ENCODE peak calls at places on chromosomes 16 and 17, in four cellular contexts. One of them, this sample, is unnamed.

GRCh38 chr17:29138991-29139682 is 41.1 kb downstream of the MYO18A start:
- DNase-seq in H7: no peak
- DNase-seq in GM13977: no peak
- DNase-seq in NCI-H82: no peak
- DNase-seq in this sample: no peak

GRCh38 chr17:17792551-17793377 is 44.0 kb downstream of the SREBF1 start:
- DNase-seq in H7: peak
- DNase-seq in GM13977: peak
- DNase-seq in NCI-H82: peak
- DNase-seq in this sample: peak

GRCh38 chr17:72751746-72752145 is 340.7 kb downstream of the SLC39A11 start:
- DNase-seq in H7: no peak
- DNase-seq in GM13977: no peak
- DNase-seq in NCI-H82: no peak
- DNase-seq in this sample: no peak

GRCh38 chr17:15886221-15886620 is 58.7 kb upstream of the ADORA2B start:
- DNase-seq in H7: no peak
- DNase-seq in GM13977: no peak
- DNase-seq in NCI-H82: no peak
- DNase-seq in this sample: no peak

GRCh38 chr17:37693328-37693727 is 50.1 kb upstream of the DDX52 start:
- DNase-seq in H7: no peak
- DNase-seq in GM13977: no peak
- DNase-seq in NCI-H82: no peak
- DNase-seq in this sample: no peak

GRCh38 chr16:2980227-2981176 is at the start of gene PKMYT1:
- DNase-seq in H7: peak
- DNase-seq in GM13977: peak
- DNase-seq in NCI-H82: peak
- DNase-seq in this sample: peak

GRCh38 chr16:51845586-51845985 is 694.5 kb upstream of the SALL1 start:
- DNase-seq in H7: no peak
- DNase-seq in GM13977: no peak
- DNase-seq in NCI-H82: no peak
- DNase-seq in this sample: no peak

GRCh38 chr16:58243528-58244004 is 45.7 kb upstream of the CSNK2A2 start:
- DNase-seq in H7: no peak
- DNase-seq in GM13977: peak
- DNase-seq in NCI-H82: no peak
- DNase-seq in this sample: peak

GRCh38 chr17:72465191-72466024 is 344.6 kb downstream of the SOX9 start:
- DNase-seq in H7: no peak
- DNase-seq in GM13977: peak
- DNase-seq in NCI-H82: peak
- DNase-seq in this sample: peak

GRCh38 chr16:69118994-69119393 is 13.4 kb downstream of the CHTF8 start:
- DNase-seq in H7: no peak
- DNase-seq in GM13977: no peak
- DNase-seq in NCI-H82: no peak
- DNase-seq in this sample: no peak

GRCh38 chr17:29112780-29113295 is 67.4 kb downstream of the MYO18A start:
- DNase-seq in H7: no peak
- DNase-seq in GM13977: no peak
- DNase-seq in NCI-H82: peak
- DNase-seq in this sample: no peak

GRCh38 chr16:48720266-48720665 is 110.3 kb upstream of the N4BP1 start:
- DNase-seq in H7: peak
- DNase-seq in GM13977: no peak
- DNase-seq in NCI-H82: no peak
- DNase-seq in this sample: peak

GRCh38 chr17:7466644-7467341 is 12.6 kb downstream of the ZBTB4 start:
- DNase-seq in H7: no peak
- DNase-seq in GM13977: no peak
- DNase-seq in NCI-H82: no peak
- DNase-seq in this sample: no peak

GRCh38 chr16:59878999-59879398 is 1144.9 kb upstream of the GOT2 start:
- DNase-seq in H7: no peak
- DNase-seq in GM13977: no peak
- DNase-seq in NCI-H82: no peak
- DNase-seq in this sample: no peak

GRCh38 chr17:82079001-82079677 is 13.5 kb upstream of the DUS1L start:
- DNase-seq in H7: no peak
- DNase-seq in GM13977: no peak
- DNase-seq in NCI-H82: no peak
- DNase-seq in this sample: no peak

GRCh38 chr17:60565233-60565632 is 34.8 kb upstream of the PPM1D start:
- DNase-seq in H7: no peak
- DNase-seq in GM13977: no peak
- DNase-seq in NCI-H82: no peak
- DNase-seq in this sample: no peak

GRCh38 chr17:36921131-36921851 is 16.0 kb upstream of the LHX1 start:
- DNase-seq in H7: peak
- DNase-seq in GM13977: no peak
- DNase-seq in NCI-H82: peak
- DNase-seq in this sample: no peak

GRCh38 chr17:47188266-47188665 is 829 bp downstream of the CDC27 start:
- DNase-seq in H7: peak
- DNase-seq in GM13977: peak
- DNase-seq in NCI-H82: peak
- DNase-seq in this sample: no peak

GRCh38 chr16:4360538-4361021 is 9.5 kb upstream of the PAM16 start:
- DNase-seq in H7: peak
- DNase-seq in GM13977: no peak
- DNase-seq in NCI-H82: peak
- DNase-seq in this sample: no peak

This sample was measured in GM10248.